ENCODE peak calls at places on chromosomes 11 and 22, in ten cellular contexts. C is effector memory CD4-positive, alpha-beta T cell; K is endodermal cell; W is activated CD4-positive, alpha-beta T cell treated with anti-CD3 and anti-CD28 coated beads, Interleukin-2, amount 10 ng/mL, durations not matched to agents 7 days and 5 days; F is CD8-positive, alpha-beta T cell; B is stimulated activated CD4-positive, alpha-beta T cell treated with anti-CD3 and anti-CD28 coated beads, Interleukin-2, amount 100 ng/mL, for 48 hours; P is cardiac muscle cell; S is left cardiac atrium; H is activated T-helper 1 cell treated with anti-CD3 and anti-CD28 coated beads, Interleukin-2, amount 50 U/mL, for 16 hours; G is kidney tubule cell. O is an unnamed sample.

GRCh38 chr11:48034926-48035876 is 54.8 kb downstream of the PTPRJ start:
- DNase-seq in B (no peak), W (no peak), P (no peak), G (no peak), H (no peak), S (peak; percentile 70), F (no peak), K (no peak), C (no peak), O (no peak)

GRCh38 chr11:130155106-130155505 is 4.5 kb upstream of the ST14 start:
- DNase-seq in W (no peak), B (no peak), C (no peak), S (no peak), G (no peak), F (no peak), K (no peak), P (no peak), H (no peak), O (no peak)

GRCh38 chr11:31865606-31866300 is 54.6 kb upstream of the PAX6 start:
- DNase-seq in F (no peak), K (no peak), B (no peak), C (no peak), G (no peak), P (no peak), W (no peak), S (no peak), H (no peak), O (no peak)

GRCh38 chr22:19195796-19196731 is 17.5 kb upstream of the SLC25A1 start:
- DNase-seq in P (no peak), C (no peak), G (no peak), F (no peak), S (no peak), K (no peak), W (no peak), B (no peak), H (no peak), O (no peak)

GRCh38 chr11:128339721-128340271 is 247.6 kb downstream of the ETS1 start:
- DNase-seq in S (no peak), W (no peak), C (no peak), H (no peak), K (no peak), F (no peak), P (no peak), G (no peak), B (no peak), O (no peak)

GRCh38 chr22:23386245-23386631 is 193.9 kb downstream of the IGLL1 start:
- DNase-seq in F (no peak), B (no peak), W (no peak), H (no peak), G (no peak), P (no peak), K (no peak), S (no peak), C (no peak), O (no peak)

GRCh38 chr22:32396746-32397145 is 15.3 kb downstream of the RTCB start:
- DNase-seq in W (no peak), S (no peak), P (no peak), G (peak; percentile 16), C (no peak), B (no peak), H (no peak), F (no peak), K (no peak), O (peak; percentile 54)

GRCh38 chr11:117839234-117839882 is 14.8 kb upstream of the FXYD2 start:
- DNase-seq in F (no peak), C (no peak), S (peak; percentile 12), K (no peak), P (no peak), G (no peak), B (no peak), H (no peak), W (no peak), O (no peak)

GRCh38 chr22:43550024-43550620 is 138.3 kb downstream of the MPPED1 start:
- DNase-seq in G (no peak), H (no peak), S (no peak), P (no peak), C (no peak), W (no peak), K (peak; percentile 37), F (no peak), B (no peak), O (no peak)

GRCh38 chr11:82234256-82234655 is 499.4 kb downstream of the FAM181B start:
- DNase-seq in W (no peak), F (no peak), C (no peak), S (no peak), G (no peak), B (no peak), H (no peak), P (no peak), K (no peak), O (no peak)

GRCh38 chr11:63683133-63683991 is 2.1 kb downstream of the RTN3 start:
- DNase-seq in H (no peak), C (no peak), F (no peak), S (no peak), K (no peak), P (no peak), G (no peak), W (no peak), B (no peak), O (no peak)

GRCh38 chr11:78350101-78350645 is 67.4 kb downstream of the GAB2 start:
- DNase-seq in K (peak; percentile 56), W (no peak), S (no peak), G (peak; percentile 10), C (no peak), B (no peak), H (no peak), F (no peak), P (no peak), O (peak; percentile 85)

GRCh38 chr11:17459211-17459610 is 17.4 kb downstream of the ABCC8 start:
- DNase-seq in H (no peak), B (no peak), G (no peak), C (no peak), P (no peak), F (no peak), W (no peak), K (no peak), S (no peak), O (no peak)

GRCh38 chr11:66720223-66720898 is 8.7 kb downstream of the SPTBN2 start:
- DNase-seq in S (no peak), B (peak; percentile 24), F (peak; percentile 4), K (peak; percentile 86), C (no peak), H (no peak), G (peak; percentile 93), W (peak; percentile 60), P (peak; percentile 42), O (peak; percentile 86)

GRCh38 chr11:128929991-128930390 is 12.7 kb downstream of the TP53AIP1 start:
- DNase-seq in F (no peak), H (no peak), S (no peak), P (peak; percentile 22), K (no peak), W (no peak), C (no peak), G (peak; percentile 59), B (no peak), O (no peak)

GRCh38 chr22:19735665-19736510 is 12.5 kb downstream of the GP1BB start:
- DNase-seq in G (no peak), H (no peak), S (no peak), F (no peak), W (no peak), K (no peak), B (no peak), P (no peak), C (no peak), O (no peak)

GRCh38 chr11:24588075-24588474 is 91.2 kb downstream of the LUZP2 start:
- DNase-seq in H (no peak), C (no peak), G (peak; percentile 81), B (no peak), P (no peak), K (no peak), S (no peak), F (no peak), W (no peak), O (peak; percentile 27)

GRCh38 chr22:47203554-47203991 is 441.1 kb downstream of the TBC1D22A start:
- DNase-seq in K (no peak), C (no peak), B (no peak), G (no peak), H (no peak), F (no peak), P (no peak), W (no peak), S (no peak), O (no peak)

GRCh38 chr11:43941257-43941879 is 1.1 kb upstream of the C11orf96 start:
- DNase-seq in G (no peak), B (no peak), H (no peak), K (no peak), F (no peak), W (no peak), C (no peak), S (no peak), P (no peak), O (no peak)

GRCh38 chr22:46994983-46995382 is 232.5 kb downstream of the TBC1D22A start:
- DNase-seq in B (no peak), F (no peak), P (no peak), C (no peak), H (no peak), G (no peak), K (no peak), W (no peak), S (no peak), O (no peak)

O was measured in retinal pigment epithelial cell.